ENCODE peak calls at places on chromosome 20, in five cellular contexts. O, F, S, A and V are unnamed samples.

GRCh38 chr20:7851031-7851490 is 89.2 kb downstream of the HAO1 start:
- DNase-seq in F (no peak), A (no peak), O (no peak), S (peak; percentile 11), V (no peak)

GRCh38 chr20:55205684-55206083 is 730.3 kb downstream of the DOK5 start:
- DNase-seq in F (no peak), O (no peak), A (no peak), S (no peak), V (no peak)

GRCh38 chr20:59242714-59243626 is 57.4 kb upstream of the EDN3 start:
- DNase-seq in O (no peak), F (no peak), S (no peak), A (no peak), V (no peak)

GRCh38 chr20:59008715-59009336 is 1.8 kb upstream of the CTSZ start:
- DNase-seq in A (no peak), O (no peak), F (no peak), S (no peak), V (no peak)

GRCh38 chr20:57656821-57657536 is 36.8 kb upstream of the ZBP1 start:
- DNase-seq in O (no peak), F (no peak), S (no peak), A (no peak), V (no peak)

GRCh38 chr20:48192109-48192508 is 406.8 kb upstream of the SULF2 start:
- DNase-seq in A (no peak), S (no peak), O (no peak), F (no peak), V (no peak)

GRCh38 chr20:61803416-61803902 is 262.2 kb downstream of the TAF4 start:
- DNase-seq in A (no peak), S (no peak), O (no peak), F (peak; percentile 45), V (no peak)

GRCh38 chr20:41872986-41873385 is 254.8 kb upstream of the CHD6 start:
- DNase-seq in F (no peak), S (no peak), A (no peak), O (no peak), V (no peak)

GRCh38 chr20:51089272-51089671 is 66.4 kb upstream of the KCNG1 start:
- DNase-seq in O (no peak), A (no peak), S (no peak), F (no peak), V (no peak)

GRCh38 chr20:45822863-45823262 is 4.2 kb downstream of the TNNC2 start:
- DNase-seq in O (no peak), F (peak; percentile 76), S (peak; percentile 47), A (no peak), V (no peak)

GRCh38 chr20:64062596-64063388 is at the start of gene TCEA2:
- DNase-seq in F (peak; percentile 97), O (peak; percentile 89), A (peak; percentile 89), S (peak; percentile 95), V (peak; percentile 97)

GRCh38 chr20:49483018-49483705 is 694 bp upstream of the KCNB1 start:
- DNase-seq in F (peak; percentile 36), A (no peak), O (no peak), S (no peak), V (no peak)

GRCh38 chr20:6504826-6505225 is 262.7 kb upstream of the BMP2 start:
- DNase-seq in O (no peak), A (no peak), S (peak; percentile 11), F (no peak), V (no peak)

GRCh38 chr20:47600967-47601547 is 99.4 kb downstream of the NCOA3 start:
- DNase-seq in S (no peak), O (no peak), F (no peak), A (no peak), V (no peak)

GRCh38 chr20:35636095-35636494 is 20.5 kb downstream of the SPAG4 start:
- DNase-seq in F (no peak), O (no peak), A (no peak), S (no peak), V (no peak)

GRCh38 chr20:9867196-9867980 is 28.5 kb upstream of the PAK5 start:
- DNase-seq in F (no peak), A (no peak), O (no peak), S (no peak), V (no peak)

GRCh38 chr20:47610247-47610944 is 108.7 kb downstream of the NCOA3 start:
- DNase-seq in O (peak; percentile 47), F (no peak), S (peak; percentile 92), A (peak; percentile 57), V (peak; percentile 29)

GRCh38 chr20:52039746-52040145 is 151.8 kb downstream of the ZFP64 start:
- DNase-seq in S (no peak), A (no peak), O (no peak), F (peak; percentile 49), V (no peak)

GRCh38 chr20:53707341-53708102 is 113.9 kb upstream of the ZNF217 start:
- DNase-seq in A (no peak), S (peak; percentile 66), O (no peak), F (peak; percentile 12), V (no peak)

GRCh38 chr20:63592661-63593060 is 18.6 kb upstream of the HELZ2 start:
- DNase-seq in O (no peak), A (no peak), S (no peak), F (no peak), V (no peak)

GRCh38 chr20:58150772-58151171 is 77.7 kb downstream of the ANKRD60 start:
- DNase-seq in F (peak; percentile 76), S (no peak), O (no peak), A (no peak), V (no peak)

GRCh38 chr20:36463212-36464061 is 77.9 kb upstream of the MYL9 start:
- DNase-seq in A (no peak), O (no peak), S (no peak), F (peak; percentile 26), V (no peak)

GRCh38 chr20:61532736-61533135 is 280.7 kb downstream of the CDH4 start:
- DNase-seq in F (no peak), S (no peak), O (no peak), A (no peak), V (no peak)

GRCh38 chr20:11057624-11058023 is 383.8 kb upstream of the JAG1 start:
- DNase-seq in A (no peak), F (no peak), S (peak; percentile 55), O (no peak), V (no peak)

GRCh38 chr20:63273635-63274380 is 1.2 kb downstream of the ARFGAP1 start:
- DNase-seq in S (peak; percentile 88), O (no peak), A (no peak), F (no peak), V (no peak)